ENCODE peak calls at places on chromosomes 3 and 15, in ten cellular contexts. B, Z, M, S, G, T, D, I, L and C are unnamed samples.

GRCh38 chr15:70902105-70902504 is 9.5 kb downstream of the LRRC49 start:
- DNase-seq in B (peak; percentile 93), Z (no peak), M (no peak), S (no peak), G (no peak), T (peak; percentile 91), D (no peak), I (peak; percentile 63), L (no peak), C (no peak)

GRCh38 chr15:44882499-44882968 is 74.0 kb upstream of the TERB2 start:
- DNase-seq in B (no peak), Z (no peak), M (no peak), S (no peak), G (no peak), T (no peak), D (no peak), I (no peak), L (no peak), C (no peak)

GRCh38 chr15:47431501-47431900 is 285.8 kb upstream of the SEMA6D start:
- DNase-seq in B (peak; percentile 92), Z (no peak), M (no peak), S (no peak), G (no peak), T (peak; percentile 61), D (no peak), I (no peak), L (no peak), C (no peak)

GRCh38 chr15:34942363-34942762 is 27.2 kb downstream of the AQR start:
- DNase-seq in B (peak; percentile 82), Z (no peak), M (no peak), S (no peak), G (no peak), T (no peak), D (no peak), I (no peak), L (no peak), C (no peak)

GRCh38 chr15:39628821-39629220 is 47.9 kb downstream of the THBS1 start:
- DNase-seq in B (no peak), Z (no peak), M (no peak), S (no peak), G (no peak), T (no peak), D (no peak), I (no peak), L (no peak), C (peak; percentile 30)

GRCh38 chr3:138210528-138210927 is 23.4 kb downstream of the ARMC8 start:
- DNase-seq in B (no peak), Z (no peak), M (no peak), S (no peak), G (peak; percentile 43), T (no peak), D (no peak), I (no peak), L (no peak), C (no peak)

GRCh38 chr3:19822805-19823204 is 111.2 kb downstream of the EFHB start:
- DNase-seq in B (no peak), Z (no peak), M (no peak), S (no peak), G (no peak), T (no peak), D (no peak), I (no peak), L (no peak), C (no peak)

GRCh38 chr3:108036984-108037741 is 53.7 kb downstream of the CD47 start:
- DNase-seq in B (peak; percentile 23), Z (no peak), M (no peak), S (no peak), G (no peak), T (peak; percentile 76), D (no peak), I (no peak), L (no peak), C (peak; percentile 23)

GRCh38 chr15:61441901-61442300 is 212.8 kb upstream of the RORA start:
- DNase-seq in B (no peak), Z (no peak), M (no peak), S (no peak), G (no peak), T (no peak), D (no peak), I (no peak), L (no peak), C (no peak)

GRCh38 chr15:63880744-63881143 is 47.0 kb upstream of the HERC1 start:
- DNase-seq in B (no peak), Z (no peak), M (no peak), S (no peak), G (no peak), T (no peak), D (no peak), I (no peak), L (no peak), C (no peak)

GRCh38 chr3:120093923-120094775 is at the start of gene GSK3B:
- DNase-seq in B (no peak), Z (peak; percentile 100), M (peak; percentile 98), S (peak; percentile 98), G (peak; percentile 92), T (peak; percentile 88), D (peak; percentile 73), I (peak; percentile 86), L (no peak), C (peak; percentile 99)

GRCh38 chr15:48500595-48500994 is 144.9 kb downstream of the FBN1 start:
- DNase-seq in B (peak; percentile 58), Z (no peak), M (no peak), S (no peak), G (no peak), T (peak; percentile 47), D (no peak), I (no peak), L (no peak), C (no peak)

GRCh38 chr3:50550079-50550736 is 17.3 kb downstream of the C3orf18 start:
- DNase-seq in B (no peak), Z (peak; percentile 52), M (peak; percentile 57), S (peak; percentile 94), G (peak; percentile 81), T (peak; percentile 55), D (peak; percentile 42), I (peak; percentile 32), L (peak; percentile 68), C (no peak)

GRCh38 chr3:195859061-195859845 is 47.5 kb upstream of the MUC4 start:
- DNase-seq in B (peak; percentile 36), Z (peak; percentile 79), M (peak; percentile 68), S (peak; percentile 96), G (peak; percentile 80), T (peak; percentile 70), D (peak; percentile 64), I (peak; percentile 52), L (peak; percentile 83), C (peak; percentile 88)

GRCh38 chr15:87357608-87358007 is 898.9 kb downstream of the NTRK3 start:
- DNase-seq in B (no peak), Z (no peak), M (no peak), S (no peak), G (no peak), T (no peak), D (no peak), I (no peak), L (no peak), C (no peak)

GRCh38 chr15:58773024-58773423 is 1.9 kb downstream of the MINDY2 start:
- DNase-seq in B (no peak), Z (no peak), M (no peak), S (peak; percentile 11), G (no peak), T (peak; percentile 35), D (no peak), I (no peak), L (no peak), C (no peak)

GRCh38 chr15:50973605-50974004 is 65.1 kb downstream of the AP4E1 start:
- DNase-seq in B (no peak), Z (no peak), M (no peak), S (no peak), G (no peak), T (no peak), D (no peak), I (no peak), L (no peak), C (no peak)

GRCh38 chr15:40929730-40930429 is 740 bp downstream of the DLL4 start:
- DNase-seq in B (peak; percentile 68), Z (no peak), M (peak; percentile 62), S (peak; percentile 80), G (peak; percentile 91), T (peak; percentile 73), D (no peak), I (peak; percentile 56), L (peak; percentile 80), C (peak; percentile 63)

GRCh38 chr15:64809649-64810498 is 15.6 kb downstream of the PIF1 start:
- DNase-seq in B (peak; percentile 58), Z (peak; percentile 85), M (peak; percentile 85), S (peak; percentile 97), G (peak; percentile 94), T (peak; percentile 86), D (peak; percentile 56), I (peak; percentile 78), L (peak; percentile 87), C (peak; percentile 65)

GRCh38 chr15:70741107-70741511 is 22.2 kb downstream of the UACA start:
- DNase-seq in B (peak; percentile 78), Z (peak; percentile 68), M (peak; percentile 28), S (no peak), G (no peak), T (peak; percentile 89), D (no peak), I (peak; percentile 76), L (peak; percentile 74), C (no peak)

GRCh38 chr3:171000281-171000680 is 26.2 kb downstream of the SLC2A2 start:
- DNase-seq in B (no peak), Z (no peak), M (no peak), S (no peak), G (no peak), T (peak; percentile 63), D (no peak), I (no peak), L (no peak), C (no peak)
- H3K9me3 ChIP-seq in B (no peaks in the 10 kb centered on the region), Z (no peaks in the 10 kb centered on the region), M (no peaks in the 10 kb centered on the region), S (no peaks in the 10 kb centered on the region), G (no peaks in the 10 kb centered on the region), T (no peaks in the 10 kb centered on the region), D (no peaks in the 10 kb centered on the region), I (no peaks in the 10 kb centered on the region), L (no peaks in the 10 kb centered on the region), C (no peaks in the 10 kb centered on the region)

GRCh38 chr3:104279617-104280016 is 1087.1 kb upstream of the ALCAM start:
- DNase-seq in B (peak; percentile 68), Z (no peak), M (no peak), S (no peak), G (no peak), T (peak; percentile 71), D (no peak), I (no peak), L (no peak), C (no peak)
- H3K9me3 ChIP-seq in B (no peaks in the 10 kb centered on the region), Z (no peaks in the 10 kb centered on the region), M (no peaks in the 10 kb centered on the region), S (peaks cover 41% of the 10 kb centered on the region), G (peaks cover 17% of the 10 kb centered on the region), T (no peaks in the 10 kb centered on the region), D (no peaks in the 10 kb centered on the region), I (peaks cover 17% of the 10 kb centered on the region), L (peaks cover 17% of the 10 kb centered on the region), C (peaks cover 50% of the 10 kb centered on the region)

GRCh38 chr15:23564798-23565394 is 578 bp upstream of the MKRN3 start:
- DNase-seq in B (peak; percentile 23), Z (no peak), M (no peak), S (no peak), G (peak; percentile 56), T (no peak), D (no peak), I (no peak), L (no peak), C (no peak)
- H3K9me3 ChIP-seq in B (no peaks in the 10 kb centered on the region), Z (no peaks in the 10 kb centered on the region), M (no peaks in the 10 kb centered on the region), S (peaks cover 52% of the 10 kb centered on the region), G (peaks cover 13% of the 10 kb centered on the region), T (peaks cover 3% of the 10 kb centered on the region), D (no peaks in the 10 kb centered on the region), I (peaks cover 3% of the 10 kb centered on the region), L (no peaks in the 10 kb centered on the region), C (peaks cover 5% of the 10 kb centered on the region)

GRCh38 chr3:177899275-177900067 is 636.8 kb upstream of the KCNMB2 start:
- DNase-seq in B (no peak), Z (no peak), M (no peak), S (no peak), G (peak; percentile 33), T (no peak), D (no peak), I (no peak), L (no peak), C (no peak)
- H3K9me3 ChIP-seq in B (no peaks in the 10 kb centered on the region), Z (no peaks in the 10 kb centered on the region), M (no peaks in the 10 kb centered on the region), S (no peaks in the 10 kb centered on the region), G (no peaks in the 10 kb centered on the region), T (no peaks in the 10 kb centered on the region), D (peaks cover 5% of the 10 kb centered on the region), I (peaks cover 10% of the 10 kb centered on the region), L (peaks cover 31% of the 10 kb centered on the region), C (peaks cover 21% of the 10 kb centered on the region)